ENCODE peak calls at places on chromosomes 3 and 15, in four cellular contexts. H is left lung, R is A549, N is body of pancreas. K is an unnamed sample.

GRCh38 chr15:98796685-98797084 is 148.3 kb downstream of the IGF1R start:
- DNase-seq in H (no peak), R (no peak), N (no peak), K (no peak)

GRCh38 chr3:197746801-197747237 is 2.9 kb upstream of the FYTTD1 start:
- DNase-seq in H (no peak), R (no peak), N (peak; percentile 39), K (no peak)

GRCh38 chr3:101780661-101781060 is 1.6 kb downstream of the NXPE3 start:
- DNase-seq in H (no peak), R (peak; percentile 70), N (no peak), K (no peak)

GRCh38 chr3:64361962-64362735 is 136.9 kb upstream of the PRICKLE2 start:
- DNase-seq in H (no peak), R (no peak), N (no peak), K (no peak)

GRCh38 chr3:195916991-195917390 is 8.6 kb upstream of the TNK2 start:
- DNase-seq in H (no peak), R (no peak), N (no peak), K (no peak)

GRCh38 chr15:31214158-31214863 is 112.3 kb upstream of the KLF13 start:
- DNase-seq in H (no peak), R (peak; percentile 27), N (no peak), K (no peak)

GRCh38 chr3:170469151-170470062 is 50.7 kb downstream of the CLDN11 start:
- DNase-seq in H (no peak), R (peak; percentile 33), N (no peak), K (no peak)

GRCh38 chr3:177904661-177905060 is 631.6 kb upstream of the KCNMB2 start:
- DNase-seq in H (no peak), R (no peak), N (no peak), K (no peak)

GRCh38 chr3:106428565-106428994 is 559.8 kb upstream of the CBLB start:
- DNase-seq in H (peak; percentile 37), R (peak; percentile 79), N (peak; percentile 35), K (no peak)

GRCh38 chr3:71166366-71166765 is 417.2 kb downstream of the FOXP1 start:
- DNase-seq in H (no peak), R (no peak), N (no peak), K (no peak)

GRCh38 chr3:191369081-191370010 is 39.0 kb upstream of the UTS2B start:
- DNase-seq in H (no peak), R (no peak), N (no peak), K (no peak)

GRCh38 chr3:50815844-50816243 is 141.1 kb downstream of the DOCK3 start:
- DNase-seq in H (no peak), R (no peak), N (no peak), K (no peak)

GRCh38 chr3:126555795-126556636 is 2.7 kb downstream of the C3orf22 start:
- DNase-seq in H (peak; percentile 29), R (no peak), N (no peak), K (no peak)

GRCh38 chr3:37989821-37990480 is 635 bp upstream of the VILL start:
- DNase-seq in H (peak; percentile 33), R (no peak), N (no peak), K (no peak)

GRCh38 chr3:121916189-121916588 is 22.0 kb downstream of the SLC15A2 start:
- DNase-seq in H (no peak), R (no peak), N (no peak), K (no peak)

GRCh38 chr3:54511766-54512365 is 389.5 kb downstream of the CACNA2D3 start:
- DNase-seq in H (no peak), R (no peak), N (no peak), K (no peak)

GRCh38 chr3:115624029-115624645 is 827 bp downstream of the GAP43 start:
- DNase-seq in H (no peak), R (no peak), N (no peak), K (no peak)

GRCh38 chr3:185720326-185720725 is 104.5 kb downstream of the IGF2BP2 start:
- DNase-seq in H (no peak), R (no peak), N (no peak), K (no peak)

GRCh38 chr3:185717121-185717520 is 107.7 kb downstream of the IGF2BP2 start:
- DNase-seq in H (no peak), R (no peak), N (peak; percentile 13), K (no peak)

GRCh38 chr3:185716436-185717090 is 108.3 kb downstream of the IGF2BP2 start:
- DNase-seq in H (no peak), R (no peak), N (no peak), K (no peak)

GRCh38 chr3:185717627-185718330 is 107.1 kb downstream of the IGF2BP2 start:
- DNase-seq in H (no peak), R (no peak), N (no peak), K (no peak)

DNA sequence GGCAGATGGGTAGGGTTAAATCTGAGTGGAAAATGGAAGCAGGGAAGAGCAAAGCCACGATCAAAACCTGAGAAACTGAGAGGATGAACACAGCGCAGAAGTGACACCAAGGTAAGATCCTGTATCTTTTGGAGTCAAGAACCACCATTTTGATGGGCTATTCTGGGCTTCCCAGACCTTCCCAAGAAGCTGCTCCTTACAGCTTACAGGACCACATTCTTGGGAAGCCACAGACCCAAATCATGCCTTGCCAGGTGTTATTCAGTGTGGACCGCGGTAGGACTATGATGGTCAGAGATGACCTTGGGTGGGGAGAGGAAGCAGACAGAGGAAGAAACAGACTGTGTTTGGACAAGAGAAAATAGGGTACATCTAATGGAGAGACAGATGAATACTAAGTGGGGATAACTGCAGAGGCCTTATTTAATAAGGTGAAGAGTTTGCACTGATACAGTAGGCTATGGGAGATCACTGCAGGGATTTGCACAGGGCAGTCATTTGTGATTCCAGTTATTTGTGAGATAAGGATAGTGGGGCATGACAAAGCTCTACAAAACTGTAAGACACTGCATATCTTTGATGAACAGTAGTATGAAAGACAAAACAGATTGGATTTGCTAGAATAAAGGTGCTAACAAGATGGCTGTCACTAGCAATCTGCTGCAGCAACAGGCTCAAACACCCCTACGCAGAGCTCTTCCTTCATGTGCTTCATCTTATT is 105.9 kb downstream of the IGF2BP2 start:
- DNase-seq in H (no peak), R (no peak), N (no peak), K (no peak)
- H3K4me1 ChIP-seq in H (peaks cover 8% of the 10 kb centered on the region), R (peaks cover 13% of the 10 kb centered on the region), N (no peaks in the 10 kb centered on the region), K (no peaks in the 10 kb centered on the region)

GRCh38 chr3:168467085-168467714 is 371.5 kb upstream of the GOLIM4 start:
- DNase-seq in H (no peak), R (peak; percentile 7), N (peak; percentile 29), K (no peak)
- TF ChIP-seq CTCF in H (no peak), R (no peak), N (no peak), K (no peak)

GRCh38 chr3:10775259-10775658 is 40.8 kb upstream of the SLC6A11 start:
- DNase-seq in H (no peak), R (no peak), N (no peak), K (no peak)
- H3K4me1 ChIP-seq in H (no peaks in the 10 kb centered on the region), R (no peaks in the 10 kb centered on the region), N (no peaks in the 10 kb centered on the region), K (no peaks in the 10 kb centered on the region)

GRCh38 chr15:85324202-85324601 is 56.2 kb upstream of the AKAP13 start:
- DNase-seq in H (no peak), R (no peak), N (no peak), K (no peak)
- TF ChIP-seq CTCF in H (no peak), R (no peak), N (no peak), K (no peak)

DNA sequence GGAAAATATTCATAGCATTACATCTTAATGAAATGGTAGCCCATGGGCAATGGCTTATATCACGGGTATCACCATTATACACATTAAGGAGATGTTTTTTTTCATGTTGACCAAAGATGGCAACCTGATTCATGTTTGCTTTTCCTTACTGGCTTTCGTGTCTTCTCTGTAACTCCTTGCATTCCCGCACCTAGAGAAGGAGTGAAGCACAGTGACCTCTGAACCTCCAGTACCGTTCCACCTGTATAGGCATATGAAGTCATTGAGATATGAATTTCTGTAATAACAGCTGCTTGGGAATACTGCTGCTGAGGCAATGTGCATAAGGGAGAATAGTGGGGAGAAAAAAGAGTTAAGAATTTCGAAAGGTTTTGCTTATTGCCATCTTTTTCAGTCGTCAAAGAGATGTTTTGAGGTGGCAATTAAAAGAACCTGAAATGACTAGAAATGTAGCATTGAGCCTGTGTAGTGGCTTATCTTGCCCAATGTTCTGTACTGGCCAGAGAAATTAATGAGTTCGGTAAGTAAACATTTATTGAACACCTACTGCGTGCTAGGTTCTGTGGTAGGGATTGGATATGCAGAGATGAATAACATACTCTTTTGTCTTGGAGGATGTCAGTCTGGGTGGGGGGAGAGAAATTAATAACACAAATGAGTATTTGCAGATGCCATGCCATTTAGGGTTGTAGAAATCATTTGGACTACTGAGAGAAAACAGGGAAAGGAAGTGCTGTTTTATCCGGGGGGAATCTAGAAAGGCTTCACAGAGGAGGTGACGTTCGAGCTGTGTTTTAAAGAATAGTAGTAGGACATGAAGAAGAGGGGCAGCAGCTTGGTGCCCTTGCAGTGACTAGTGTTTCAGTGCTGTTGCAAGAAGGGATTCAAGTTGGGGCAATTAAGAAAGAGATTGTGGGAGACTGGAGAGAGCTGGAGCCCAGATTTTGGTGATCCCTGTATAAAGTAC is 2.5 kb downstream of the FEM1B start:
- DNase-seq in H (no peak), R (no peak), N (no peak), K (no peak)
- H3K4me1 ChIP-seq in H (peaks cover 23% of the 10 kb centered on the region), R (peaks cover 50% of the 10 kb centered on the region), N (peaks cover 48% of the 10 kb centered on the region), K (no peaks in the 10 kb centered on the region)

K was measured in breast epithelium.